ENCODE peak calls at places on chromosomes 12 and 14, in seven cellular contexts. U is left lung, R is tibial artery, G is K562, F is body of pancreas, Z is HCT116, D is OCI-LY7. B is an unnamed sample.

GRCh38 chr12:12010277-12011031 is 60.3 kb upstream of the BCL2L14 start:
- DNase-seq in Z (no peak), D (peak; percentile 79), G (no peak), R (peak; percentile 71), F (peak; percentile 69), U (peak; percentile 89), B (peak; percentile 54)

GRCh38 chr12:123083661-123084571 is 67.0 kb downstream of the PITPNM2 start:
- DNase-seq in D (peak; percentile 58), F (no peak), R (no peak), G (no peak), Z (no peak), U (peak; percentile 41), B (no peak)

GRCh38 chr12:5395443-5396401 is 36.2 kb upstream of the NTF3 start:
- DNase-seq in F (no peak), G (peak; percentile 5), D (no peak), Z (no peak), R (no peak), U (no peak), B (no peak)

GRCh38 chr14:29930283-29930682 is 2.6 kb upstream of the PRKD1 start:
- DNase-seq in G (no peak), Z (no peak), R (no peak), F (no peak), D (no peak), U (no peak), B (no peak)

GRCh38 chr12:34398706-34399630 is 376.7 kb downstream of the ALG10 start:
- DNase-seq in G (no peak), U (peak; percentile 51), D (no peak), R (peak; percentile 9), Z (no peak), F (peak; percentile 0), B (peak; percentile 26)

GRCh38 chr12:110698171-110698902 is 9.4 kb upstream of the HVCN1 start:
- DNase-seq in U (peak; percentile 92), Z (peak; percentile 82), G (peak; percentile 92), R (peak; percentile 82), F (peak; percentile 85), D (peak; percentile 93), B (no peak)

GRCh38 chr12:77388611-77389265 is 323.4 kb upstream of the E2F7 start:
- DNase-seq in Z (no peak), U (no peak), D (no peak), G (no peak), F (no peak), R (no peak), B (no peak)

GRCh38 chr12:93868771-93869170 is 191.6 kb downstream of the CRADD start:
- DNase-seq in D (no peak), F (peak; percentile 21), G (no peak), Z (no peak), U (no peak), R (peak; percentile 26), B (no peak)

GRCh38 chr14:73235531-73236155 is 1.7 kb upstream of the PAPLN start:
- DNase-seq in U (no peak), G (no peak), R (peak; percentile 17), D (peak; percentile 31), F (no peak), Z (no peak), B (no peak)

GRCh38 chr12:70393787-70394519 is 27.9 kb downstream of the KCNMB4 start:
- DNase-seq in F (no peak), R (no peak), G (no peak), Z (no peak), D (no peak), U (no peak), B (no peak)

GRCh38 chr12:21527451-21528180 is 1.5 kb downstream of the SPX start:
- DNase-seq in F (peak; percentile 69), Z (no peak), R (no peak), G (no peak), U (peak; percentile 86), D (peak; percentile 83), B (peak; percentile 56)

GRCh38 chr12:26135010-26135420 is 10.2 kb upstream of the BHLHE41 start:
- DNase-seq in Z (no peak), U (peak; percentile 86), G (no peak), D (no peak), R (no peak), F (peak; percentile 90), B (no peak)

GRCh38 chr14:33592298-33592697 is 358.6 kb downstream of the EGLN3 start:
- DNase-seq in R (no peak), Z (no peak), U (no peak), G (no peak), F (no peak), D (no peak), B (no peak)

GRCh38 chr14:72621387-72622065 is 272.4 kb downstream of the DPF3 start:
- DNase-seq in F (no peak), U (no peak), D (no peak), G (no peak), Z (no peak), R (no peak), B (no peak)

GRCh38 chr12:110676171-110676570 is 12.7 kb downstream of the HVCN1 start:
- DNase-seq in R (no peak), D (no peak), U (no peak), Z (no peak), F (no peak), G (no peak), B (no peak)

GRCh38 chr12:108581311-108582227 is 16.3 kb downstream of the TMEM119 start:
- DNase-seq in F (no peak), G (no peak), R (no peak), Z (no peak), U (no peak), D (no peak), B (no peak)

GRCh38 chr14:23636317-23637211 is at the start of gene DHRS2:
- DNase-seq in F (no peak), Z (peak; percentile 10), U (no peak), D (peak; percentile 5), G (peak; percentile 17), R (no peak), B (no peak)

GRCh38 chr12:105562727-105563072 is 232.2 kb downstream of the C12orf75 start:
- DNase-seq in F (no peak), U (no peak), Z (no peak), G (no peak), R (no peak), D (no peak), B (no peak)

GRCh38 chr12:105567061-105567460 is 236.6 kb downstream of the C12orf75 start:
- DNase-seq in G (no peak), U (no peak), F (no peak), R (no peak), D (no peak), Z (no peak), B (no peak)

GRCh38 chr12:105559292-105559691 is 228.8 kb downstream of the C12orf75 start:
- DNase-seq in Z (no peak), F (no peak), G (no peak), U (no peak), R (no peak), D (no peak), B (no peak)

DNA sequence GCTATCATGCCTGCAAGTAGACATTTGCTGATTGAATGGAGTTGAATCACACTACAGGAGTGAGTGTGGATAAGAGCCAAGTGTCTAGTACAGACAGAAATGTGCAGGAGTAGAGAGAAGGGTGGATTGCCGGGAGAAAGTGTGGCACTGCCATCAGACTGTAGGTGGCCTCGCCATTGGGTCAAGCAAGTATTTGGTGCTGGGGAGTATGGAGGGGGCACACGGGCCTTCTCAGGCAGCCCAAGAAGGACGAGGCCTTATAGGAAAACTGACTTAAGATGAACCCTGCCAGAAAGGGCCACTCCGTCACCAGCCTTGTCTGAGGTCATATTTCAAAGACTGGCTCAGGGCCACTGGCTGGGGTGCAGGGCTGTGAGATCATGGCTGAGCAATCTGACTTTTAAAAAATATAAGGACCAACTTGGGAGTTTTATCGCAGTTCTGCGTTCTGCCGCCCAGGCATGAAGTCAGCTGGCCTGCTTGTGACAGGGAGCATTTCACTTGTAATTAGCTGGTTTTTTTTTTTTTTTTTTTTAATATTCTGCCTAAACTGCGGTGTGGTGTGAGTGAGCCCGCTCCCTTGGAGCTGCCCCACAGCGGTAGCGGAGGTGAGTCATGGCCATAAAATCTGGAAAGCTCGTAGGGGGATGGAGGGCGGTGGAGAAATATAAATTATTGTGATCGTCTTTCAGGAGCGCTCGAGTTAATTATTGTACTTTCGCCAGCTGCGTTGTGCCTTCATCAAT is 231.7 kb downstream of the C12orf75 start:
- DNase-seq in U (no peak), D (no peak), R (peak; percentile 32), F (no peak), Z (peak; percentile 76), G (no peak), B (no peak)
- TF ChIP-seq CTCF in U (no peak), D (no peak), R (no peak), F (no peak), Z (peak; percentile 34), G (no peak), B (no peak)

DNA sequence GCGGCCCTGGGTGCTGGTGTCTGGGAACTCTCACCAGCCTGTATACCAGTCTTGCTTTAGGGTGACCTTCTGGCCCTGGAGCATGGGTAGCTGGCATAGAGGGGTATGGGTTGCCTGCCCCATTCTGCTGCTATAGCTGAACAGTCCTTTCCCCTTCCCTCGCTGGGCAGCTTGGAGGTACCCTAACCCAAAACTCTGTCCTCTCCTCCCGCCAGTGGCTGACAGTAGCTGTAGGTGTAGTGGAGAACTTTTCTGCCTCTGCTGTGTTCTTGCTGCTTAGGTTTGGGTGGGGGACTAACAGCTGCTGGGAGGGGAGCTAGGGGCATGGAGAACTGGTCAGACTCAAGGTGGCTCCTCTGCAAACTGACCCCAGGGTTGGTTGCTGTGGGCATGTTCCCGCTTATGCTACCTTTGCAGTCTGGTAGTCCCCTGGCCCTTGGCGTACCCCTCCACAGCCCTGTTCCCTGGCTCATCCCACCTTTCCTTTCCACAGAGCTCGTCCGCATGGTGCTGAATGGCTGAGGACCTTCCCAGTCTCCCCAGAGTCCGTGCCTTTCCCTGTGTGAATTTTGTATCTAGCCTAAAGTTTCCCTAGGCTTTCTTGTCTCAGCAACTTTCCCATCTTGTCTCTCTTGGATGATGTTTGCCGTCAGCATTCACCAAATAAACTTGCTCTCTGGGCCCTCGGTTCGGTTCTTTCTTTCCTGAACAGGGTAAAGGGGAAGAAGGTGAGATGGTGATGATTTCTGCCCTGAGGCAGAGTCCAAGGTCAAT is 2.9 kb downstream of the MYL6 start:
- DNase-seq in U (no peak), D (no peak), F (no peak), Z (no peak), G (no peak), R (no peak), B (no peak)
- H3K4me3 ChIP-seq in U (peak overlapping the region; percentile 88), D (peak overlapping the region; percentile 98), F (no peak overlapping the region), Z (no peak overlapping the region), G (no peak overlapping the region), R (peak overlapping the region; percentile 93), B (peak overlapping the region; percentile 93)

GRCh38 chr14:76951149-76951548 is 77.4 kb downstream of the IRF2BPL start:
- DNase-seq in F (no peak), Z (no peak), D (no peak), G (no peak), R (no peak), U (no peak), B (no peak)
- H3K27ac ChIP-seq in F (no peak overlapping the region), Z (peak overlapping the region; percentile 38), D (no peak overlapping the region), G (no peak overlapping the region), R (peak overlapping the region; percentile 57), U (peak overlapping the region; percentile 42), B (no peak overlapping the region)

GRCh38 chr12:25119020-25119419 is 75.9 kb downstream of the DNAI7 start:
- DNase-seq in R (no peak), U (no peak), F (no peak), Z (no peak), D (peak; percentile 53), G (no peak), B (no peak)
- TF ChIP-seq CTCF in R (no peak), U (no peak), F (no peak), Z (peak; percentile 10), D (peak; percentile 80), G (no peak), B (no peak)

B was measured in dorsolateral prefrontal cortex.